ENCODE peak calls at places on chromosomes 1 and 21, in four cellular contexts. Q is GM03348; O is NCI-H2107; F is activated naive CD4-positive, alpha-beta T cell treated with Interleukin-2 at 50 U/mL for 16 hours. E is an unnamed sample.

GRCh38 chr1:43522776-43523480 is 7.8 kb upstream of the PTPRF start:
- DNase-seq in Q (peak), O (no peak), F (no peak), E (peak)

GRCh38 chr1:107430540-107431228 is 289.8 kb downstream of the NTNG1 start:
- DNase-seq in Q (peak), O (peak), F (no peak), E (peak)

GRCh38 chr1:61139324-61140055 is 57.1 kb downstream of the NFIA start:
- DNase-seq in Q (peak), O (no peak), F (no peak), E (peak)

GRCh38 chr1:94396356-94396755 is 21.8 kb upstream of the ABCD3 start:
- DNase-seq in Q (no peak), O (no peak), F (no peak), E (no peak)

GRCh38 chr1:228390649-228391048 is 16.0 kb downstream of the TRIM11 start:
- DNase-seq in Q (no peak), O (no peak), F (no peak), E (no peak)

GRCh38 chr21:34974162-34974981 is 74.7 kb downstream of the RUNX1 start:
- DNase-seq in Q (no peak), O (no peak), F (peak), E (no peak)

GRCh38 chr1:20076695-20077461 is 6.9 kb downstream of the PLA2G5 start:
- DNase-seq in Q (no peak), O (no peak), F (no peak), E (no peak)

GRCh38 chr1:228377664-228378452 is 28.8 kb downstream of the TRIM11 start:
- DNase-seq in Q (no peak), O (no peak), F (peak), E (no peak)

GRCh38 chr21:42466700-42467612 is 29.1 kb downstream of the RSPH1 start:
- DNase-seq in Q (no peak), O (peak), F (no peak), E (peak)

GRCh38 chr1:28439320-28439719 is 66.5 kb upstream of the RCC1 start:
- DNase-seq in Q (no peak), O (no peak), F (no peak), E (no peak)

GRCh38 chr1:107474877-107475612 is 334.2 kb downstream of the NTNG1 start:
- DNase-seq in Q (no peak), O (no peak), F (no peak), E (no peak)